ENCODE peak calls at places on chromosome 21, in ten cellular contexts. J is brain microvascular endothelial cell, G is left ventricle myocardium inferior, Z is progenitor cell of endocrine pancreas, Y is PC-3, M is astrocyte of the spinal cord, E is BE2C, X is cardiac fibroblast, B is AG04449, P is neural crest cell. U is an unnamed sample.

GRCh38 chr21:44295646-44296045 is 4.2 kb upstream of the PFKL start:
- DNase-seq in B (no peak), P (no peak), J (no peak), G (no peak), Y (no peak), Z (no peak), M (no peak), X (no peak), E (no peak), U (no peak)

GRCh38 chr21:26127073-26127814 is 43.3 kb downstream of the APP start:
- DNase-seq in J (no peak), G (no peak), E (no peak), P (no peak), Z (no peak), Y (no peak), B (no peak), X (no peak), M (no peak), U (no peak)

GRCh38 chr21:41000838-41001237 is 153.9 kb upstream of the DSCAM start:
- DNase-seq in M (no peak), J (no peak), X (no peak), E (no peak), G (no peak), Z (no peak), Y (no peak), P (no peak), B (no peak), U (no peak)

GRCh38 chr21:43640437-43640836 is 18.9 kb downstream of the HSF2BP start:
- DNase-seq in J (no peak), Y (peak; percentile 30), X (no peak), Z (no peak), M (no peak), B (no peak), G (no peak), E (no peak), P (no peak), U (no peak)

GRCh38 chr21:45308211-45309068 is 20.7 kb upstream of the POFUT2 start:
- DNase-seq in E (peak; percentile 12), G (peak; percentile 32), B (no peak), Z (no peak), M (peak; percentile 94), X (peak; percentile 93), Y (no peak), J (peak; percentile 91), P (no peak), U (no peak)

GRCh38 chr21:41812679-41813078 is 45.8 kb upstream of the RIPK4 start:
- DNase-seq in B (no peak), Y (no peak), P (no peak), M (no peak), J (no peak), E (no peak), G (no peak), Z (no peak), X (no peak), U (no peak)

GRCh38 chr21:40606341-40606740 is 240.6 kb downstream of the DSCAM start:
- DNase-seq in J (no peak), P (no peak), X (no peak), Z (no peak), M (no peak), E (no peak), G (no peak), B (no peak), Y (no peak), U (no peak)

GRCh38 chr21:45215214-45215613 is 72.5 kb downstream of the POFUT2 start:
- DNase-seq in X (no peak), B (no peak), M (no peak), E (no peak), J (no peak), G (no peak), Z (no peak), P (no peak), Y (no peak), U (no peak)

DNA sequence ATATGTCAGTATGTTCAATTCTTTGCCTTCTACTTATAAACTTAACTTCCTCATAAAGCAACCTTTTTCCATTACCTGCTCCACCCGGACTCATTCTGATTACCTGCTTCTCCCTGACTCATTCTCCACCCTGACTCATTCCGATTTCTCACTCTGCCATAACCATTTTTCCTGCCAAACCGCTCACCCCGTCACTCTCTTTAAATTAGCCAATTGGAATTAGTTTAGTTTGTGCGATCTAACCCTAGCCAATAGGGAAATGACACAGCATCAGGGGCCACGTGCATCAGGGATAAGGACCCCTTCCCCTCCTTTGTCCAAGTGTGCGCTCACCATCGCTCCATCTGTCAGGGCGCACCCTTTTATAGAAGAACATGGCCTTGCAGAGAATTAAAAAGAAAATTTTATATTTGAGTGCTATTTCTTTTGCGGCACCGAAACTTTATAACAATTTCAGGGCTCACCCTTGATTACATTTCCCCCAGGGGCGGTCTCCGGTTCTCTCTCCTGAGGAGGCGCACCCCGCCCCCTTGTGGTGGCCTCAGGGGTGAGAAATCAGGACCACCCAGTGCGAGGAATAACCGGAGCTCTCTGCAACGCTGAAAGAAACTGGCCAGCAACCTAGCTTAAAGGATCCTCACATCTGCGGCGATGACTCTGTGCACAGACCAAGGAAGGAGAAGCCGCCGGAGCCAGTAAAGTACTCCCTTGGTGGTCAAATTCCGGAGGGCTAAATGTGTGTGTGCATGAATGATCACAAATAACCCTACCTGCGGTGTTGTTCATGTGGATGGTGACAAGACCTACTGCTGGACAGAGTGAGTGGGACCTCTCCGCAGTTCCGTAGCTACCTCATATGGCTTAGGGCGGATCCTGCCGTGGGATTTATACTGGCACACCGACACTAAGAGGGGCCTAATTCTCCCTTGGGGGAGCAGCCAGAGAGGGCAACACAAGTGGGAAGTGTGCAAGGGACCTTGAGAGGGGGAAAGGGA is 30.3 kb upstream of the CBR3 start:
- DNase-seq in G (peak; percentile 46), Y (peak; percentile 77), J (peak; percentile 45), P (peak; percentile 61), B (no peak), X (peak; percentile 44), Z (peak; percentile 15), E (peak; percentile 76), M (peak; percentile 58), U (no peak)
- TF ChIP-seq CTCF in G (peak; percentile 74), Y (peak; percentile 41), J (peak; percentile 78), P (peak; percentile 61), B (peak; percentile 69), X (peak; percentile 59), Z (peak; percentile 59), E (peak; percentile 77), M (peak; percentile 63), U (peak; percentile 34)

GRCh38 chr21:37757631-37758376 is 158.5 kb downstream of the KCNJ6 start:
- DNase-seq in M (no peak), G (no peak), X (no peak), B (no peak), P (no peak), Y (no peak), Z (no peak), J (no peak), E (no peak), U (no peak)

GRCh38 chr21:37759777-37760176 is 156.5 kb downstream of the KCNJ6 start:
- DNase-seq in P (no peak), B (no peak), Y (no peak), Z (no peak), X (no peak), M (no peak), E (no peak), J (no peak), G (no peak), U (no peak)

GRCh38 chr21:37763298-37763697 is 153.0 kb downstream of the KCNJ6 start:
- DNase-seq in P (no peak), X (no peak), Z (no peak), G (no peak), E (no peak), J (no peak), Y (no peak), M (no peak), B (no peak), U (no peak)

GRCh38 chr21:37762606-37763005 is 153.7 kb downstream of the KCNJ6 start:
- DNase-seq in B (no peak), G (no peak), X (no peak), E (no peak), P (no peak), Z (no peak), Y (no peak), J (no peak), M (no peak), U (no peak)

GRCh38 chr21:37758997-37759396 is 157.3 kb downstream of the KCNJ6 start:
- DNase-seq in Z (peak; percentile 25), M (peak; percentile 50), Y (peak; percentile 53), E (peak; percentile 27), P (peak; percentile 52), G (no peak), B (no peak), X (peak; percentile 59), J (peak; percentile 52), U (no peak)
- TF ChIP-seq CTCF in Z (peak; percentile 68), M (peak; percentile 87), Y (peak; percentile 59), E (peak; percentile 41), P (peak; percentile 72), G (peak; percentile 38), B (peak; percentile 94), X (peak; percentile 74), J (peak; percentile 91), U (peak; percentile 24)

GRCh38 chr21:30838536-30838935 is 9.0 kb upstream of the KRTAP7-1 start:
- DNase-seq in B (no peak), E (no peak), Z (no peak), Y (no peak), J (no peak), G (no peak), P (no peak), X (no peak), M (no peak), U (no peak)

GRCh38 chr21:30842990-30843389 is 13.4 kb upstream of the KRTAP7-1 start:
- DNase-seq in B (no peak), M (no peak), G (no peak), J (no peak), P (no peak), X (no peak), Y (no peak), Z (no peak), E (no peak), U (no peak)

DNA sequence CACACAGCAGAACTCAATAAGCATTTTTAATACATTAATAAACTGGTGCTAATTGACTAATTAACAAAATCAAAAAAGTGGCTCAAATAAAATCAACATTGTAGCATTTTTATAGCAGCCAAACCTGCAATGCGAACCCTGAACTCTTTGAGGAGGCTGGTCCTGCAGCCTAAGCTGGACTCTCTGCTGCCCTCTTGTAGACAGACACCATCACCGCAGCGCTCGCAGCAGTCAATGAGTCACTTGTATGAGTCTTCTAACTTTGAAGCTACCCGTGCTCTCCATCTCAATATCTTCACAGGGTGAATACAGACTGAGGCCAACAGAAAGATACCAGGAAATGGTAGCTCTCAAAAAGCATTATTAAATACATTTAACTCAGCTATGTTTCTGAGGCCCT is 9.7 kb upstream of the KRTAP7-1 start:
- DNase-seq in J (peak; percentile 4), Z (peak; percentile 33), M (no peak), P (peak; percentile 36), E (peak; percentile 36), G (no peak), Y (peak; percentile 75), X (peak; percentile 28), B (no peak), U (no peak)
- TF ChIP-seq CTCF in J (peak; percentile 45), Z (peak; percentile 75), M (peak; percentile 19), P (peak; percentile 76), E (peak; percentile 55), G (no peak), Y (peak; percentile 83), X (peak; percentile 27), B (no peak), U (peak; percentile 29)

GRCh38 chr21:46507562-46507961 is 48.9 kb downstream of the DIP2A start:
- DNase-seq in J (no peak), G (no peak), Z (no peak), M (no peak), X (no peak), E (no peak), P (no peak), B (no peak), Y (no peak), U (no peak)

GRCh38 chr21:46500224-46500861 is 41.7 kb downstream of the DIP2A start:
- DNase-seq in M (peak; percentile 51), E (no peak), G (no peak), X (peak; percentile 39), Z (no peak), Y (peak; percentile 85), J (no peak), B (no peak), P (no peak), U (no peak)

GRCh38 chr21:46498335-46499050 is 39.8 kb downstream of the DIP2A start:
- DNase-seq in P (no peak), J (peak; percentile 39), E (no peak), B (no peak), G (no peak), M (peak; percentile 17), Y (peak; percentile 81), X (peak; percentile 9), Z (no peak), U (no peak)

GRCh38 chr21:46504681-46505080 is 46.0 kb downstream of the DIP2A start:
- DNase-seq in X (no peak), M (no peak), Z (no peak), J (no peak), P (no peak), E (no peak), B (no peak), Y (no peak), G (no peak), U (no peak)

GRCh38 chr21:46503922-46504539 is 45.3 kb downstream of the DIP2A start:
- DNase-seq in J (no peak), P (no peak), Z (no peak), M (no peak), B (no peak), Y (no peak), X (no peak), G (no peak), E (no peak), U (no peak)
- TF ChIP-seq CTCF in J (no peak), P (no peak), Z (no peak), M (no peak), B (no peak), Y (no peak), X (no peak), G (no peak), E (no peak), U (no peak)

U was measured in D721Med.